ENCODE peak calls at places on chromosomes 2 and 18, in ten cellular contexts. R is HTR-8/SVneo; E is activated naive CD4-positive, alpha-beta T cell; S is AG09319; C is EL; V is substantia nigra; K is endothelial cell; U is RPMI8226; Z is foreskin melanocyte; D is NCI-H2081 treated with DMSO at 0.1 percent for 48 hours. X is an unnamed sample.

GRCh38 chr2:38875576-38876367 is at the start of the genes DHX57 and MORN2:
- DNase-seq in R (peak), E (peak), S (peak), C (peak), V (peak), K (peak), U (peak), Z (peak), D (peak), X (peak)

GRCh38 chr2:207833265-207833751 is 63.6 kb upstream of the FZD5 start:
- DNase-seq in R (no peak), E (no peak), S (no peak), C (no peak), V (no peak), K (no peak), U (no peak), Z (no peak), D (no peak), X (no peak)

GRCh38 chr2:138030459-138030858 is 66.2 kb downstream of the HNMT start:
- DNase-seq in R (no peak), E (no peak), S (no peak), C (no peak), V (no peak), K (no peak), U (no peak), Z (no peak), D (no peak), X (no peak)

GRCh38 chr2:147275943-147276342 is 568.9 kb upstream of the ACVR2A start:
- DNase-seq in R (no peak), E (no peak), S (no peak), C (no peak), V (no peak), K (peak), U (no peak), Z (no peak), D (no peak), X (no peak)

GRCh38 chr18:44715245-44715644 is 34.6 kb downstream of the SETBP1 start:
- DNase-seq in R (peak), E (no peak), S (peak), C (peak), V (no peak), K (no peak), U (no peak), Z (no peak), D (no peak), X (peak)

GRCh38 chr2:58448065-58448507 is 207.0 kb upstream of the FANCL start:
- DNase-seq in R (peak), E (no peak), S (peak), C (peak), V (peak), K (peak), U (peak), Z (peak), D (peak), X (peak)

GRCh38 chr18:8658858-8659485 is 46.4 kb upstream of the MTCL1 start:
- DNase-seq in R (no peak), E (no peak), S (no peak), C (no peak), V (no peak), K (no peak), U (no peak), Z (no peak), D (no peak), X (no peak)

GRCh38 chr18:34370704-34371405 is 146.1 kb upstream of the NOL4 start:
- DNase-seq in R (no peak), E (no peak), S (no peak), C (no peak), V (no peak), K (no peak), U (no peak), Z (no peak), D (no peak), X (no peak)

GRCh38 chr18:34509879-34510586 is 200.1 kb upstream of the DTNA start:
- DNase-seq in R (no peak), E (no peak), S (no peak), C (no peak), V (no peak), K (no peak), U (no peak), Z (no peak), D (no peak), X (peak)

GRCh38 chr2:204645018-204645775 is 99.9 kb downstream of the PARD3B start:
- DNase-seq in R (no peak), E (no peak), S (no peak), C (peak), V (no peak), K (no peak), U (no peak), Z (no peak), D (no peak), X (peak)

GRCh38 chr2:230910546-230911135 is 14.4 kb downstream of the GPR55 start:
- DNase-seq in R (no peak), E (no peak), S (no peak), C (no peak), V (no peak), K (no peak), U (no peak), Z (no peak), D (no peak), X (no peak)

GRCh38 chr2:235027558-235028214 is 75.9 kb downstream of the SH3BP4 start:
- DNase-seq in R (no peak), E (no peak), S (peak), C (peak), V (no peak), K (no peak), U (no peak), Z (no peak), D (no peak), X (peak)

GRCh38 chr18:8396244-8396643 is 213.0 kb upstream of the RAB12 start:
- DNase-seq in R (no peak), E (no peak), S (no peak), C (no peak), V (no peak), K (no peak), U (no peak), Z (no peak), D (no peak), X (no peak)

GRCh38 chr2:55391615-55392242 is 27.9 kb downstream of the CCDC88A start:
- DNase-seq in R (no peak), E (no peak), S (no peak), C (no peak), V (no peak), K (no peak), U (no peak), Z (no peak), D (no peak), X (no peak)

GRCh38 chr2:233442028-233442310 is 87.7 kb downstream of the DGKD start:
- DNase-seq in R (no peak), E (no peak), S (no peak), C (no peak), V (no peak), K (no peak), U (no peak), Z (no peak), D (no peak), X (no peak)

GRCh38 chr18:35526476-35527120 is 28.8 kb upstream of the INO80C start:
- DNase-seq in R (no peak), E (no peak), S (no peak), C (no peak), V (no peak), K (no peak), U (no peak), Z (no peak), D (no peak), X (peak)

GRCh38 chr18:7174359-7175107 is 56.4 kb upstream of the LRRC30 start:
- DNase-seq in R (peak), E (no peak), S (no peak), C (peak), V (no peak), K (peak), U (peak), Z (no peak), D (no peak), X (peak)

GRCh38 chr18:78979058-78979680 is 449 bp upstream of the SALL3 start:
- DNase-seq in R (no peak), E (no peak), S (no peak), C (no peak), V (no peak), K (no peak), U (no peak), Z (peak), D (no peak), X (no peak)

GRCh38 chr2:179422037-179422643 is 157.5 kb upstream of the SESTD1 start:
- DNase-seq in R (peak), E (no peak), S (peak), C (peak), V (no peak), K (peak), U (peak), Z (peak), D (no peak), X (peak)

GRCh38 chr2:25347205-25347815 is 5.6 kb upstream of the DNMT3A start:
- DNase-seq in R (peak), E (no peak), S (no peak), C (peak), V (no peak), K (no peak), U (no peak), Z (no peak), D (no peak), X (peak)

GRCh38 chr2:233115121-233115520 is 55.0 kb downstream of the INPP5D start:
- DNase-seq in R (no peak), E (no peak), S (no peak), C (no peak), V (no peak), K (no peak), U (no peak), Z (no peak), D (no peak), X (no peak)

GRCh38 chr2:127661949-127662510 is 13.3 kb downstream of the LIMS2 start:
- DNase-seq in R (no peak), E (no peak), S (no peak), C (no peak), V (no peak), K (no peak), U (no peak), Z (no peak), D (no peak), X (no peak)

GRCh38 chr2:148901142-148901541 is 26.1 kb downstream of the KIF5C start:
- DNase-seq in R (no peak), E (no peak), S (no peak), C (no peak), V (no peak), K (no peak), U (no peak), Z (no peak), D (peak), X (no peak)

GRCh38 chr2:239948100-239948881 is 76.9 kb downstream of the NDUFA10 start:
- DNase-seq in R (no peak), E (no peak), S (no peak), C (no peak), V (no peak), K (no peak), U (no peak), Z (no peak), D (no peak), X (no peak)

GRCh38 chr2:170550501-170550900 is 164.6 kb upstream of the SP5 start:
- DNase-seq in R (no peak), E (no peak), S (no peak), C (no peak), V (no peak), K (no peak), U (no peak), Z (no peak), D (no peak), X (no peak)

GRCh38 chr2:219530048-219530963 is 13.3 kb downstream of the CHPF start:
- DNase-seq in R (peak), E (peak), S (peak), C (peak), V (peak), K (peak), U (peak), Z (peak), D (no peak), X (peak)

GRCh38 chr2:232336241-232336736 is 42.3 kb upstream of the ALPP start:
- DNase-seq in R (no peak), E (no peak), S (no peak), C (no peak), V (no peak), K (no peak), U (no peak), Z (no peak), D (no peak), X (no peak)

GRCh38 chr2:183935005-183935404 is 663.3 kb upstream of the ZNF804A start:
- DNase-seq in R (no peak), E (no peak), S (no peak), C (no peak), V (no peak), K (no peak), U (no peak), Z (no peak), D (no peak), X (no peak)

GRCh38 chr2:98385050-98385699 is 38.9 kb downstream of the CNGA3 start:
- DNase-seq in R (peak), E (peak), S (peak), C (peak), V (peak), K (peak), U (peak), Z (peak), D (peak), X (peak)

GRCh38 chr2:178870703-178871102 is 63.5 kb upstream of the TTN start:
- DNase-seq in R (no peak), E (no peak), S (no peak), C (peak), V (no peak), K (no peak), U (no peak), Z (no peak), D (no peak), X (no peak)

GRCh38 chr18:26304511-26304910 is 78.3 kb downstream of the TAF4B start:
- DNase-seq in R (no peak), E (no peak), S (no peak), C (peak), V (no peak), K (no peak), U (no peak), Z (no peak), D (no peak), X (no peak)

GRCh38 chr2:8623958-8624591 is 57.8 kb upstream of the ID2 start:
- DNase-seq in R (no peak), E (no peak), S (no peak), C (no peak), V (no peak), K (no peak), U (no peak), Z (no peak), D (no peak), X (no peak)

GRCh38 chr2:178513876-178514275 is 33.6 kb downstream of the PLEKHA3 start:
- DNase-seq in R (no peak), E (no peak), S (no peak), C (peak), V (no peak), K (no peak), U (no peak), Z (no peak), D (no peak), X (peak)